ENCODE peak calls at places on chromosomes 12 and 14, in five cellular contexts. I, N, M, U and D are unnamed samples.

GRCh38 chr12:39467432-39467870 is 24.5 kb upstream of the KIF21A start:
- DNase-seq in I (no peak), N (no peak), M (no peak), U (no peak), D (no peak)

GRCh38 chr14:71582705-71583104 is 349.5 kb upstream of the RGS6 start:
- DNase-seq in I (no peak), N (no peak), M (no peak), U (no peak), D (no peak)

GRCh38 chr12:53069621-53070410 is 9.4 kb downstream of the SPRYD3 start:
- DNase-seq in I (no peak), N (no peak), M (no peak), U (no peak), D (no peak)

GRCh38 chr12:46523863-46524770 is 151.5 kb upstream of the SLC38A2 start:
- DNase-seq in I (no peak), N (peak; percentile 72), M (no peak), U (no peak), D (no peak)

GRCh38 chr12:95653761-95654546 is 102.7 kb upstream of the USP44 start:
- DNase-seq in I (no peak), N (no peak), M (no peak), U (no peak), D (no peak)

GRCh38 chr14:99735189-99736135 is 51.4 kb downstream of the CYP46A1 start:
- DNase-seq in I (no peak), N (no peak), M (no peak), U (no peak), D (no peak)

GRCh38 chr12:15662983-15663659 is 126.1 kb downstream of the EPS8 start:
- DNase-seq in I (no peak), N (peak; percentile 81), M (no peak), U (no peak), D (no peak)

GRCh38 chr12:86230516-86231146 is 25.6 kb downstream of the MGAT4C start:
- DNase-seq in I (no peak), N (peak; percentile 6), M (no peak), U (no peak), D (no peak)

GRCh38 chr14:74670726-74671125 is 42.2 kb downstream of the AREL1 start:
- DNase-seq in I (no peak), N (no peak), M (no peak), U (no peak), D (no peak)

GRCh38 chr14:59189822-59190368 is 1.4 kb downstream of the DAAM1 start:
- DNase-seq in I (peak; percentile 86), N (peak; percentile 95), M (peak; percentile 36), U (peak; percentile 80), D (peak; percentile 88)

GRCh38 chr12:124508323-124509096 is 58.9 kb downstream of the NCOR2 start:
- DNase-seq in I (no peak), N (no peak), M (no peak), U (no peak), D (no peak)

GRCh38 chr12:32309811-32310755 is 89.3 kb upstream of the FGD4 start:
- DNase-seq in I (no peak), N (no peak), M (no peak), U (no peak), D (peak; percentile 31)

GRCh38 chr14:90837355-90837754 is 21.1 kb upstream of the TTC7B start:
- DNase-seq in I (no peak), N (no peak), M (no peak), U (no peak), D (no peak)

GRCh38 chr12:110046451-110047187 is 1.7 kb downstream of the C12orf76 start:
- DNase-seq in I (no peak), N (no peak), M (no peak), U (no peak), D (no peak)

GRCh38 chr14:61321385-61322010 is at the start of gene PRKCH:
- DNase-seq in I (peak; percentile 65), N (peak; percentile 33), M (no peak), U (peak; percentile 93), D (peak; percentile 37)